ENCODE peak calls at places on chromosomes 2 and 18, in nine cellular contexts. K is fibroblast of lung; B is ACHN; V is kidney tubule cell; R is activated CD4-positive, CD25-positive, alpha-beta regulatory T cell treated with anti-CD3 and anti-CD28 coated beads, Interleukin-2, amount 50 U/mL, for 16 hours; Y is NCI-H1092 treated with DMSO at 0.1 percent for 48 hours; L is SW480; T is NCI-H345; C is stimulated activated naive CD8-positive, alpha-beta T cell treated with anti-CD3 and anti-CD28 coated beads, Interleukin-15, amount 100 ng/mL, for 72 hours. E is an unnamed sample.
A peak's percentile ranks its signal among the peaks of the same experiment; 100 is the strongest.

GRCh38 chr2:4964579-4964978 is 727.6 kb upstream of the SOX11 start:
- DNase-seq in T (no peak), Y (no peak), K (no peak), V (no peak), L (no peak), C (no peak), B (no peak), R (no peak), E (no peak)

GRCh38 chr2:20198001-20198400 is 26.9 kb downstream of the SDC1 start:
- DNase-seq in K (no peak), R (no peak), Y (no peak), B (no peak), L (no peak), C (no peak), V (no peak), T (peak; percentile 97), E (no peak)

GRCh38 chr2:172671506-172671905 is 64.1 kb upstream of the RAPGEF4 start:
- DNase-seq in B (no peak), R (no peak), T (no peak), L (no peak), K (no peak), V (no peak), Y (no peak), C (no peak), E (no peak)

GRCh38 chr2:25421746-25422431 is 80.2 kb upstream of the DNMT3A start:
- DNase-seq in B (no peak), Y (no peak), T (no peak), C (no peak), R (no peak), V (no peak), K (no peak), L (no peak), E (no peak)

GRCh38 chr2:8300216-8300615 is 381.6 kb upstream of the ID2 start:
- DNase-seq in C (no peak), K (no peak), B (no peak), V (no peak), R (no peak), T (no peak), Y (no peak), L (no peak), E (no peak)

GRCh38 chr18:73758446-73758845 is 389.2 kb downstream of the FBXO15 start:
- DNase-seq in C (no peak), L (no peak), B (no peak), R (no peak), V (no peak), Y (no peak), T (no peak), K (no peak), E (no peak)

GRCh38 chr2:196074631-196075030 is 6.0 kb upstream of the DNAH7 start:
- DNase-seq in B (no peak), T (no peak), R (no peak), V (no peak), L (no peak), C (no peak), K (no peak), Y (no peak), E (no peak)

GRCh38 chr18:72867721-72868665 is at the start of gene NETO1:
- DNase-seq in T (peak; percentile 39), B (no peak), V (no peak), Y (peak; percentile 34), R (no peak), L (no peak), C (no peak), K (no peak), E (no peak)

GRCh38 chr2:47373747-47374146 is 29.2 kb upstream of the MSH2 start:
- DNase-seq in B (peak; percentile 55), Y (peak; percentile 9), V (peak; percentile 46), K (no peak), T (peak; percentile 26), L (peak; percentile 57), R (no peak), C (no peak), E (no peak)

GRCh38 chr2:224145751-224146355 is 106.8 kb upstream of the SERPINE2 start:
- DNase-seq in K (peak; percentile 76), V (peak; percentile 92), Y (no peak), R (no peak), C (no peak), B (peak; percentile 8), L (peak; percentile 87), T (no peak), E (no peak)

GRCh38 chr2:10448646-10449480 is 736 bp upstream of the ODC1 start:
- DNase-seq in T (peak; percentile 99), V (peak; percentile 95), B (peak; percentile 92), L (peak; percentile 97), Y (peak; percentile 88), C (peak; percentile 91), R (peak; percentile 87), K (peak; percentile 86), E (peak; percentile 96)

GRCh38 chr2:212539145-212539880 is 711 bp upstream of the ERBB4 start:
- DNase-seq in C (no peak), V (peak; percentile 29), B (no peak), L (peak; percentile 43), R (no peak), T (peak; percentile 80), K (peak; percentile 6), Y (no peak), E (no peak)

GRCh38 chr18:26286008-26286407 is 59.8 kb downstream of the TAF4B start:
- DNase-seq in Y (no peak), T (no peak), K (no peak), V (no peak), L (no peak), B (no peak), R (no peak), C (no peak), E (no peak)

GRCh38 chr2:113157108-113157896 is 16.5 kb upstream of the PSD4 start:
- DNase-seq in L (peak; percentile 40), C (peak; percentile 50), V (peak; percentile 59), R (no peak), Y (peak; percentile 37), T (peak; percentile 49), B (peak; percentile 17), K (peak; percentile 23), E (peak; percentile 65)

GRCh38 chr18:79394438-79395307 is 1.1 kb upstream of the NFATC1 start:
- DNase-seq in R (peak; percentile 33), K (peak; percentile 21), Y (no peak), B (peak; percentile 37), T (peak; percentile 44), L (peak; percentile 28), V (peak; percentile 22), C (peak; percentile 86), E (no peak)

GRCh38 chr2:88187038-88187676 is 17.0 kb downstream of the THNSL2 start:
- DNase-seq in R (no peak), T (peak; percentile 80), L (peak; percentile 74), Y (peak; percentile 49), V (peak; percentile 77), K (peak; percentile 38), B (peak; percentile 69), C (peak; percentile 19), E (peak; percentile 25)

GRCh38 chr2:38436227-38436664 is 59.2 kb upstream of the ATL2 start:
- DNase-seq in T (no peak), L (no peak), B (no peak), C (no peak), K (no peak), V (peak; percentile 93), R (no peak), Y (no peak), E (no peak)

GRCh38 chr18:72847134-72847533 is 20.7 kb downstream of the NETO1 start:
- DNase-seq in K (no peak), R (no peak), Y (no peak), T (no peak), V (no peak), C (no peak), B (no peak), L (no peak), E (no peak)

GRCh38 chr18:59502222-59502898 is 143.3 kb upstream of the LMAN1 start:
- DNase-seq in T (no peak), K (peak; percentile 97), C (no peak), Y (no peak), V (peak; percentile 23), R (no peak), B (no peak), L (no peak), E (no peak)

GRCh38 chr2:74887445-74887951 is 53.6 kb downstream of the HK2 start:
- DNase-seq in T (no peak), V (no peak), L (no peak), Y (no peak), R (no peak), C (no peak), K (peak; percentile 65), B (no peak), E (no peak)

GRCh38 chr2:10220045-10220444 is 82.7 kb upstream of the HPCAL1 start:
- DNase-seq in T (no peak), R (no peak), B (no peak), L (no peak), V (no peak), C (no peak), Y (no peak), K (no peak), E (no peak)

GRCh38 chr2:225496548-225496947 is 97.0 kb downstream of the NYAP2 start:
- DNase-seq in L (no peak), C (no peak), T (no peak), R (no peak), V (no peak), B (no peak), Y (no peak), K (no peak), E (no peak)

GRCh38 chr2:72994991-72995380 is 76.5 kb downstream of the SFXN5 start:
- DNase-seq in T (no peak), B (no peak), Y (no peak), R (no peak), V (no peak), L (no peak), K (no peak), C (no peak), E (no peak)

GRCh38 chr2:105977212-105977611 is 216.9 kb downstream of the UXS1 start:
- DNase-seq in B (peak; percentile 6), C (no peak), Y (no peak), T (no peak), L (peak; percentile 100), R (no peak), V (peak; percentile 89), K (peak; percentile 67), E (no peak)

GRCh38 chr18:48540329-48541025 is 1.6 kb downstream of the CTIF start:
- DNase-seq in T (peak; percentile 51), L (peak; percentile 36), C (peak; percentile 34), B (peak; percentile 44), Y (peak; percentile 62), K (peak; percentile 47), R (no peak), V (peak; percentile 54), E (peak; percentile 46)

E was measured in GM12891.